ENCODE peak calls at places on chromosome 22, in ten cellular contexts. R is cardiac muscle cell, G is right atrium auricular region, H is endothelial cell, M is A549, I is astrocyte, U is spleen, L is AG04449, J is heart left ventricle, F is AG10803. X is an unnamed sample.

GRCh38 chr22:19038164-19038546 is 84.1 kb downstream of the DGCR2 start:
- DNase-seq in F (no peak), J (no peak), I (no peak), L (no peak), M (no peak), G (no peak), R (no peak), U (peak), H (no peak), X (no peak)

GRCh38 chr22:28332410-28332809 is 347.2 kb downstream of the TTC28 start:
- DNase-seq in F (peak), L (no peak), H (no peak), R (no peak), J (no peak), M (no peak), G (no peak), U (no peak), I (no peak), X (no peak)

GRCh38 chr22:37178350-37179125 is 9.5 kb downstream of the C1QTNF6 start:
- DNase-seq in F (no peak), M (no peak), G (no peak), I (no peak), U (peak), R (no peak), L (no peak), H (no peak), J (no peak), X (no peak)

GRCh38 chr22:25898707-25899365 is 156.8 kb downstream of the MYO18B start:
- DNase-seq in L (no peak), H (peak), J (no peak), G (no peak), M (no peak), F (no peak), R (peak), U (no peak), I (no peak), X (no peak)

GRCh38 chr22:16131918-16132317 is 442.1 kb downstream of the POTEH start:
- DNase-seq in G (no peak), M (no peak), H (no peak), L (no peak), F (no peak), I (no peak), J (no peak), U (no peak), R (no peak), X (no peak)

GRCh38 chr22:45208993-45209838 is 31.5 kb downstream of the KIAA0930 start:
- DNase-seq in J (no peak), H (peak), L (no peak), M (no peak), F (peak), I (peak), G (no peak), U (peak), R (no peak), X (peak)

GRCh38 chr22:37716708-37717107 is 19.9 kb downstream of the TRIOBP start:
- DNase-seq in I (no peak), J (no peak), R (no peak), H (no peak), M (no peak), F (peak), U (no peak), L (peak), G (no peak), X (no peak)

GRCh38 chr22:19383292-19383691 is 48.2 kb downstream of the HIRA start:
- DNase-seq in U (no peak), I (no peak), J (no peak), H (no peak), G (no peak), R (no peak), L (no peak), F (no peak), M (no peak), X (no peak)

GRCh38 chr22:34414467-34415440 is 494.5 kb upstream of the LARGE1 start:
- DNase-seq in G (no peak), R (peak), M (peak), H (peak), I (peak), J (peak), L (no peak), F (peak), U (no peak), X (peak)
- TF ChIP-seq CTCF in G (peak), R (no peak), M (no peak), H (no peak), I (peak), J (peak), L (peak), F (peak), U (no peak), X (peak)

GRCh38 chr22:38957808-38958207 is 399 bp downstream of the APOBEC3A start:
- DNase-seq in U (no peak), G (no peak), I (no peak), L (no peak), J (no peak), F (no peak), M (no peak), R (no peak), H (no peak), X (no peak)
- TF ChIP-seq CTCF in U (no peak), G (no peak), I (no peak), L (no peak), J (no peak), F (no peak), M (no peak), R (no peak), H (no peak), X (no peak)

DNA sequence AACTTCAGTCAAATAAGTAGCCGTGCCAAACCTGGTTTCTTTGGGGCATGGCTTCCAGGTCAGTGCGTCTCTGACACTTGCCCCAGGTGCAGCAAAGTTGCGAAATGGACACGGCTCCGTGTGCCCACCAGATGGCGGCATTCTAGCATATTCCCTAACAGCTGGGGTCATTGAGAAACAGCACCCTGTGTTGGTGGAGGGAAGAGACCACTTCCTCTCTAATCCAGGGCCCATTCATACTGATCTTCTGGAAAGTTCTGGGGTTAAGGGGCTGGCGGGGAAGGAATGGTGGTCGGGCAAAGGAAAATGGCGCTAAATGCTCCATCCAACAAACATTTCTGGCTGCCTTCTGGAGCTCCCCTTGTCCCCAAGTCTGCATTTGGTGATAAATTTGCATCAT is 141.2 kb upstream of the TIMP3 start:
- DNase-seq in U (no peak), L (no peak), H (peak), F (peak), M (peak), G (peak), J (peak), I (peak), R (peak), X (peak)
- TF ChIP-seq CTCF in U (peak), L (peak), H (peak), F (peak), M (peak), G (peak), J (peak), I (peak), R (peak), X (peak)

DNA sequence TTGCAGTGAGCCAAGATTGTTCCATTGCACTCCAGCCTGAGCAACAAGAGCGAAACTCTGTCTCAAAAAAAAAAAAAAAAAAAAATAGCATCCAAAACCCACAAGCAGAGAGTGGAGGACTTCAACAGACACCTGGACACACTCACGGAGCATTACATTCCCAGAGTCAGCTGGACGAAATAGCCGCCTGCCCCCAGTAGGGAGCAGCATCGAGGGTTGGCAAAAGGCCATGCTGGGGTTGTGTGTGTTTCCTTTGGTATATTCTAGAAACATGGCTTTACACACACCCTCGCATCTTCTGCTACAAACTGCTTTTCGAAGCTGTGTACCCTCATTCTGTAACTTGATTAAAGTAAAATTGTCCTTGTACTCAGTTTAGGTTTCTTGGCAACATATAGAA is 5.3 kb downstream of the ADA2 start:
- DNase-seq in H (peak), G (peak), R (peak), M (no peak), L (no peak), J (peak), U (no peak), I (no peak), F (peak), X (peak)
- TF ChIP-seq CTCF in H (peak), G (peak), R (peak), M (no peak), L (peak), J (peak), U (no peak), I (peak), F (peak), X (peak)

GRCh38 chr22:20803696-20804324 is 29.9 kb downstream of the SERPIND1 start:
- DNase-seq in F (peak), J (no peak), G (no peak), L (no peak), H (peak), M (peak), I (no peak), U (peak), R (peak), X (peak)
- TF ChIP-seq CTCF in F (peak), J (no peak), G (peak), L (peak), H (peak), M (peak), I (peak), U (no peak), R (peak), X (peak)